ENCODE peak calls at places on chromosomes 13 and 19, in seven cellular contexts. One of them, this sample, is unnamed.

GRCh38 chr19:54162884-54163283 is 3.4 kb upstream of the LENG1 start:
- DNase-seq in mesendoderm: no peak
- DNase-seq in IMR-90: no peak
- DNase-seq in neuronal stem cell: no peak
- DNase-seq in H9: no peak
- DNase-seq in H1: no peak
- DNase-seq in trophoblast cell: no peak
- DNase-seq in this sample: no peak

GRCh38 chr13:99677388-99677951 is 176.2 kb downstream of the TM9SF2 start:
- DNase-seq in mesendoderm: no peak
- DNase-seq in IMR-90: no peak
- DNase-seq in neuronal stem cell: no peak
- DNase-seq in H9: no peak
- DNase-seq in H1: no peak
- DNase-seq in trophoblast cell: no peak
- DNase-seq in this sample: no peak

GRCh38 chr13:35475960-35476943 is at the start of gene MAB21L1:
- DNase-seq in mesendoderm: peak; percentile 59
- DNase-seq in IMR-90: peak; percentile 19
- DNase-seq in neuronal stem cell: peak; percentile 59
- DNase-seq in H9: no peak
- DNase-seq in H1: no peak
- DNase-seq in trophoblast cell: peak; percentile 6
- DNase-seq in this sample: peak; percentile 44

GRCh38 chr19:5143471-5144411 is 174.8 kb downstream of the KDM4B start:
- DNase-seq in mesendoderm: no peak
- DNase-seq in IMR-90: no peak
- DNase-seq in neuronal stem cell: no peak
- DNase-seq in H9: no peak
- DNase-seq in H1: no peak
- DNase-seq in trophoblast cell: no peak
- DNase-seq in this sample: no peak

GRCh38 chr19:16461630-16462051 is 10.1 kb downstream of the EPS15L1 start:
- DNase-seq in mesendoderm: no peak
- DNase-seq in IMR-90: no peak
- DNase-seq in neuronal stem cell: no peak
- DNase-seq in H9: no peak
- DNase-seq in H1: no peak
- DNase-seq in trophoblast cell: no peak
- DNase-seq in this sample: no peak

GRCh38 chr13:88377852-88378251 is 706.7 kb downstream of the SLITRK5 start:
- DNase-seq in mesendoderm: no peak
- DNase-seq in IMR-90: no peak
- DNase-seq in neuronal stem cell: no peak
- DNase-seq in H9: no peak
- DNase-seq in H1: no peak
- DNase-seq in trophoblast cell: no peak
- DNase-seq in this sample: no peak

GRCh38 chr19:47161876-47162489 is 31.3 kb downstream of the SAE1 start:
- DNase-seq in mesendoderm: no peak
- DNase-seq in IMR-90: peak; percentile 34
- DNase-seq in neuronal stem cell: no peak
- DNase-seq in H9: no peak
- DNase-seq in H1: no peak
- DNase-seq in trophoblast cell: peak; percentile 61
- DNase-seq in this sample: no peak

GRCh38 chr13:20174656-20175405 is 14.0 kb upstream of the GJA3 start:
- DNase-seq in mesendoderm: peak; percentile 76
- DNase-seq in IMR-90: peak; percentile 99
- DNase-seq in neuronal stem cell: no peak
- DNase-seq in H9: peak; percentile 54
- DNase-seq in H1: peak; percentile 53
- DNase-seq in trophoblast cell: peak; percentile 97
- DNase-seq in this sample: peak; percentile 91

GRCh38 chr13:51912091-51912490 is 50.3 kb downstream of the CCDC70 start:
- DNase-seq in mesendoderm: no peak
- DNase-seq in IMR-90: no peak
- DNase-seq in neuronal stem cell: no peak
- DNase-seq in H9: peak; percentile 26
- DNase-seq in H1: no peak
- DNase-seq in trophoblast cell: peak; percentile 56
- DNase-seq in this sample: no peak

GRCh38 chr19:10334340-10335148 is 1.2 kb upstream of the RAVER1 start:
- DNase-seq in mesendoderm: peak; percentile 92
- DNase-seq in IMR-90: peak; percentile 93
- DNase-seq in neuronal stem cell: peak; percentile 88
- DNase-seq in H9: peak; percentile 95
- DNase-seq in H1: peak; percentile 70
- DNase-seq in trophoblast cell: peak; percentile 99
- DNase-seq in this sample: peak; percentile 97

GRCh38 chr13:73940098-73940497 is 194.1 kb downstream of the KLF12 start:
- DNase-seq in mesendoderm: peak; percentile 29
- DNase-seq in IMR-90: no peak
- DNase-seq in neuronal stem cell: no peak
- DNase-seq in H9: no peak
- DNase-seq in H1: no peak
- DNase-seq in trophoblast cell: no peak
- DNase-seq in this sample: no peak

GRCh38 chr13:24788538-24788937 is 24.6 kb downstream of the RNF17 start:
- DNase-seq in mesendoderm: no peak
- DNase-seq in IMR-90: no peak
- DNase-seq in neuronal stem cell: no peak
- DNase-seq in H9: no peak
- DNase-seq in H1: no peak
- DNase-seq in trophoblast cell: peak; percentile 51
- DNase-seq in this sample: no peak

GRCh38 chr19:30316560-30317106 is 55.6 kb upstream of the ZNF536 start:
- DNase-seq in mesendoderm: no peak
- DNase-seq in IMR-90: no peak
- DNase-seq in neuronal stem cell: no peak
- DNase-seq in H9: no peak
- DNase-seq in H1: no peak
- DNase-seq in trophoblast cell: no peak
- DNase-seq in this sample: no peak

GRCh38 chr19:42172261-42172660 is 40.0 kb upstream of the POU2F2 start:
- DNase-seq in mesendoderm: no peak
- DNase-seq in IMR-90: no peak
- DNase-seq in neuronal stem cell: no peak
- DNase-seq in H9: no peak
- DNase-seq in H1: no peak
- DNase-seq in trophoblast cell: no peak
- DNase-seq in this sample: no peak

GRCh38 chr13:45941261-45941660 is 89.7 kb upstream of the SIAH3 start:
- DNase-seq in mesendoderm: peak; percentile 51
- DNase-seq in IMR-90: no peak
- DNase-seq in neuronal stem cell: no peak
- DNase-seq in H9: no peak
- DNase-seq in H1: no peak
- DNase-seq in trophoblast cell: no peak
- DNase-seq in this sample: no peak

GRCh38 chr19:55344444-55344843 is 4.8 kb downstream of the KMT5C start:
- DNase-seq in mesendoderm: no peak
- DNase-seq in IMR-90: no peak
- DNase-seq in neuronal stem cell: no peak
- DNase-seq in H9: no peak
- DNase-seq in H1: no peak
- DNase-seq in trophoblast cell: peak; percentile 36
- DNase-seq in this sample: no peak

GRCh38 chr13:42398542-42398941 is 126.6 kb downstream of the AKAP11 start:
- DNase-seq in mesendoderm: no peak
- DNase-seq in IMR-90: no peak
- DNase-seq in neuronal stem cell: no peak
- DNase-seq in H9: no peak
- DNase-seq in H1: no peak
- DNase-seq in trophoblast cell: no peak
- DNase-seq in this sample: peak; percentile 84

GRCh38 chr13:28059214-28059613 is 41.2 kb downstream of the FLT3 start:
- DNase-seq in mesendoderm: peak; percentile 72
- DNase-seq in IMR-90: peak; percentile 15
- DNase-seq in neuronal stem cell: peak; percentile 9
- DNase-seq in H9: peak; percentile 59
- DNase-seq in H1: no peak
- DNase-seq in trophoblast cell: peak; percentile 55
- DNase-seq in this sample: peak; percentile 23

GRCh38 chr13:57568865-57569264 is 62.7 kb upstream of the PCDH17 start:
- DNase-seq in mesendoderm: no peak
- DNase-seq in IMR-90: no peak
- DNase-seq in neuronal stem cell: no peak
- DNase-seq in H9: no peak
- DNase-seq in H1: no peak
- DNase-seq in trophoblast cell: no peak
- DNase-seq in this sample: no peak

GRCh38 chr13:108734676-108735075 is 105.3 kb downstream of the MYO16 start:
- DNase-seq in mesendoderm: peak; percentile 87
- DNase-seq in IMR-90: no peak
- DNase-seq in neuronal stem cell: no peak
- DNase-seq in H9: peak; percentile 65
- DNase-seq in H1: peak; percentile 3
- DNase-seq in trophoblast cell: no peak
- DNase-seq in this sample: no peak

GRCh38 chr19:8504171-8504570 is 1.7 kb upstream of the PRAM1 start:
- DNase-seq in mesendoderm: no peak
- DNase-seq in IMR-90: no peak
- DNase-seq in neuronal stem cell: no peak
- DNase-seq in H9: no peak
- DNase-seq in H1: no peak
- DNase-seq in trophoblast cell: no peak
- DNase-seq in this sample: no peak

GRCh38 chr19:8503506-8503905 is 1.1 kb upstream of the PRAM1 start:
- DNase-seq in mesendoderm: no peak
- DNase-seq in IMR-90: no peak
- DNase-seq in neuronal stem cell: no peak
- DNase-seq in H9: no peak
- DNase-seq in H1: no peak
- DNase-seq in trophoblast cell: no peak
- DNase-seq in this sample: no peak

GRCh38 chr19:8505680-8506401 is 3.4 kb upstream of the PRAM1 start:
- DNase-seq in mesendoderm: peak; percentile 85
- DNase-seq in IMR-90: peak; percentile 49
- DNase-seq in neuronal stem cell: peak; percentile 83
- DNase-seq in H9: peak; percentile 83
- DNase-seq in H1: peak; percentile 49
- DNase-seq in trophoblast cell: peak; percentile 72
- DNase-seq in this sample: peak; percentile 72

GRCh38 chr19:8510589-8511115 is 3.3 kb downstream of the ZNF414 start:
- DNase-seq in mesendoderm: no peak
- DNase-seq in IMR-90: no peak
- DNase-seq in neuronal stem cell: no peak
- DNase-seq in H9: no peak
- DNase-seq in H1: no peak
- DNase-seq in trophoblast cell: no peak
- DNase-seq in this sample: no peak

DNA sequence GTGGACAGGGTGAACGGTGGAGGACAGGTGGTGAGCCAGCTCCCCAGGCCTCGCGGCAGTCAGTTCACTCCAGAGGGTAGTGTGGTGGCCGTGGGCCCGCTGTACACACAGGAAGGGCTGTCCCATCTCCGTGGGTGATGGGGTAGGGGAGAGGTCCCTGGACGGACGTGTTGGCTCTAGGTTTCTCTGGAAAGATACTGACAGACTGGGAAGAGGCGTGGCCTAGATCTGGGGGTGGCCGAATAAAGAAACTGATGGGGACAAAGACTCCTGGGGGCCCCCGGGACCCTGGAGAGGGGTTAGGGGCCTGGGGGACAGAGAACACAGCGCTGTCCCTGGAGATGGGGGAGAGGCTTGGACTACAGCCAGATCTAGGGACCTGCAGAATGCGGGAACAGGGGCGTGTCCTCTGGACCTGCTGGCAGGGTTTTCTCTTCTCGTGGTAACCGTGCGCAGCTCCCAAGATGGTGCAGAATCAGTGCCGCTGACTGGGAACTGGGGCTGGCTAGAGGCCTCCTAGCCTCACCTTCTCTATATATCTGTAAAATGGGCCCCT is 4.0 kb upstream of the PRAM1 start:
- DNase-seq in mesendoderm: peak; percentile 34
- DNase-seq in IMR-90: no peak
- DNase-seq in neuronal stem cell: no peak
- DNase-seq in H9: peak; percentile 69
- DNase-seq in H1: no peak
- DNase-seq in trophoblast cell: peak; percentile 66
- DNase-seq in this sample: no peak
- H3K9ac ChIP-seq in mesendoderm: peak overlapping the region; percentile 62
- H3K9ac ChIP-seq in IMR-90: no peak overlapping the region
- H3K9ac ChIP-seq in neuronal stem cell: peak overlapping the region; percentile 78
- H3K9ac ChIP-seq in H9: no peak overlapping the region
- H3K9ac ChIP-seq in H1: no peak overlapping the region
- H3K9ac ChIP-seq in trophoblast cell: no peak overlapping the region
- H3K9ac ChIP-seq in this sample: peak overlapping the region; percentile 62

GRCh38 chr13:114257014-114257413 is 22.3 kb downstream of the CDC16 start:
- DNase-seq in mesendoderm: peak; percentile 39
- DNase-seq in IMR-90: no peak
- DNase-seq in neuronal stem cell: no peak
- DNase-seq in H9: peak; percentile 56
- DNase-seq in H1: no peak
- DNase-seq in trophoblast cell: no peak
- DNase-seq in this sample: no peak
- H2AK5ac ChIP-seq in mesendoderm: no peak overlapping the region
- H2AK5ac ChIP-seq in IMR-90: no peak overlapping the region
- H2AK5ac ChIP-seq in neuronal stem cell: no peak overlapping the region
- H2AK5ac ChIP-seq in H9: no peak overlapping the region
- H2AK5ac ChIP-seq in H1: no peak overlapping the region
- H2AK5ac ChIP-seq in trophoblast cell: no peak overlapping the region
- H2AK5ac ChIP-seq in this sample: no peak overlapping the region

DNA sequence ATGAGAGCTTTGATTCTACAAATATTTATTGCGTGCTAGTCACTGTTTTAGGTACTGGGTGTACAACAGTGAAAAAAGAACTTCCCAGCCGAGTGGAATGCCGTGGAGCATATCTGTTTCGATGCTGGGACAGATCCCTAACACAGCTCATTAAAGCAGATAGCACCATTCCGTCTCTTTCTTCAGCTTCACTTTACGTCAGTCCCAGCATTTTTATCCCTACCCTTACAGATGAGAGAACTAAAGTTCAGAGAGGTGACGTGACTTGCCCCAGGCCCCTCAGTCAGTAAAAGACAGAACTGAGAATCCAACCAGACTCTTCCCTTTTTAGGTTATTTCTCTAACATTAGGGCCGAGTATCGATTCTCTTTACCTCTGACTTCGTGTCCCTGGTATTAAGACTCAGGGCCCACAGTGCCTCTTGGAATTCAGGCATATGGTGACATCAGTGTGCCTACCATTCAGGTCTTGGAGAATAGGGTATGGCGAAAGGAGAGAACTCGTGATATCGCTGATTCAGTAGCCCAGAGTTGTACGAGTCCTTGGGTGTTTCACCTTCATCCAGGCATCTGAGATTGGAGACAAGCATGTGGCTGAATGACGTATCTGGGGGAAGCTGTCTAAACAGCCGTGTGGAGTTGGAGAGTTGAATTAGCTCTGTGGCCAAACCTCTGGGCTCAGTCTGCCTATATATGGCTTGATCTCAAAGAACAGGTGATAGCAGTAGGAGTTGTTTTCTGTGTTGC is 27.1 kb downstream of the ACTN4 start:
- DNase-seq in mesendoderm: peak; percentile 82
- DNase-seq in IMR-90: peak; percentile 49
- DNase-seq in neuronal stem cell: no peak
- DNase-seq in H9: no peak
- DNase-seq in H1: no peak
- DNase-seq in trophoblast cell: peak; percentile 94
- DNase-seq in this sample: peak; percentile 68
- H3K9ac ChIP-seq in mesendoderm: no peak overlapping the region
- H3K9ac ChIP-seq in IMR-90: peak overlapping the region; percentile 8
- H3K9ac ChIP-seq in neuronal stem cell: no peak overlapping the region
- H3K9ac ChIP-seq in H9: no peak overlapping the region
- H3K9ac ChIP-seq in H1: no peak overlapping the region
- H3K9ac ChIP-seq in trophoblast cell: peak overlapping the region; percentile 4
- H3K9ac ChIP-seq in this sample: no peak overlapping the region

GRCh38 chr19:17718988-17719711 is at the start of gene MAP1S:
- DNase-seq in mesendoderm: peak; percentile 86
- DNase-seq in IMR-90: peak; percentile 25
- DNase-seq in neuronal stem cell: peak; percentile 83
- DNase-seq in H9: peak; percentile 91
- DNase-seq in H1: peak; percentile 50
- DNase-seq in trophoblast cell: peak; percentile 56
- DNase-seq in this sample: peak; percentile 65
- H2AK5ac ChIP-seq in mesendoderm: no peak within 1 kb of the TSS
- H2AK5ac ChIP-seq in IMR-90: peak within 1 kb of the TSS; percentile 93
- H2AK5ac ChIP-seq in neuronal stem cell: peak within 1 kb of the TSS; percentile 89
- H2AK5ac ChIP-seq in H9: no peak within 1 kb of the TSS
- H2AK5ac ChIP-seq in H1: no peak within 1 kb of the TSS
- H2AK5ac ChIP-seq in trophoblast cell: peak within 1 kb of the TSS; percentile 71
- H2AK5ac ChIP-seq in this sample: no peak within 1 kb of the TSS